ENCODE peak calls at places on chromosomes 11 and 22, in five cellular contexts. C is AG09309, A is Calu3, Z is bronchial epithelial cell, M is glutamatergic neuron. Q is an unnamed sample.

GRCh38 chr11:61785837-61786402 is 6.5 kb downstream of the TMEM258 start:
- DNase-seq in C (no peak), A (no peak), Z (no peak), M (no peak), Q (no peak)

GRCh38 chr11:606245-606644 is 9.5 kb downstream of the IRF7 start:
- DNase-seq in C (no peak), A (no peak), Z (peak; percentile 58), M (no peak), Q (no peak)

GRCh38 chr22:26734339-26735018 is 77.1 kb downstream of the MIAT start:
- DNase-seq in C (no peak), A (no peak), Z (no peak), M (no peak), Q (no peak)

GRCh38 chr11:65279713-65280459 is 18.1 kb downstream of the POLA2 start:
- DNase-seq in C (peak; percentile 86), A (peak; percentile 77), Z (peak; percentile 95), M (no peak), Q (no peak)

GRCh38 chr11:46438211-46438610 is 46.6 kb upstream of the CHRM4 start:
- DNase-seq in C (no peak), A (no peak), Z (no peak), M (peak; percentile 65), Q (no peak)

GRCh38 chr11:33699515-33700424 is 856 bp downstream of the C11orf91 start:
- DNase-seq in C (no peak), A (no peak), Z (no peak), M (no peak), Q (no peak)

GRCh38 chr11:33664829-33665228 is 35.8 kb downstream of the C11orf91 start:
- DNase-seq in C (no peak), A (no peak), Z (no peak), M (no peak), Q (no peak)

GRCh38 chr22:38649841-38650522 is 6.2 kb downstream of the FAM227A start:
- DNase-seq in C (no peak), A (peak; percentile 41), Z (peak; percentile 18), M (no peak), Q (no peak)

GRCh38 chr11:67494371-67495233 is 10.6 kb downstream of the PITPNM1 start:
- DNase-seq in C (no peak), A (no peak), Z (no peak), M (no peak), Q (no peak)

GRCh38 chr11:34266090-34266912 is 91.5 kb downstream of the ABTB2 start:
- DNase-seq in C (peak; percentile 82), A (peak; percentile 53), Z (no peak), M (no peak), Q (no peak)

GRCh38 chr11:131867457-131868257 is 497.2 kb downstream of the NTM start:
- DNase-seq in C (peak; percentile 68), A (peak; percentile 1), Z (peak; percentile 67), M (peak; percentile 83), Q (peak; percentile 85)

GRCh38 chr11:93796424-93796823 is 12.3 kb downstream of the MED17 start:
- DNase-seq in C (no peak), A (no peak), Z (no peak), M (no peak), Q (no peak)

GRCh38 chr11:48078661-48079060 is 98.3 kb downstream of the PTPRJ start:
- DNase-seq in C (no peak), A (no peak), Z (no peak), M (no peak), Q (no peak)

GRCh38 chr11:69772646-69773045 is 2.5 kb downstream of the FGF4 start:
- DNase-seq in C (no peak), A (no peak), Z (no peak), M (no peak), Q (no peak)

GRCh38 chr11:129412501-129412900 is 36.9 kb downstream of the BARX2 start:
- DNase-seq in C (no peak), A (peak; percentile 75), Z (no peak), M (no peak), Q (no peak)

GRCh38 chr11:118690553-118691304 is 11.3 kb upstream of the TREH start:
- DNase-seq in C (no peak), A (no peak), Z (no peak), M (no peak), Q (no peak)

GRCh38 chr11:2737876-2738275 is 38.1 kb upstream of the KCNQ1OT1 start:
- DNase-seq in C (no peak), A (peak; percentile 17), Z (no peak), M (no peak), Q (no peak)

GRCh38 chr11:10497371-10498021 is 42.4 kb downstream of the AMPD3 start:
- DNase-seq in C (no peak), A (no peak), Z (no peak), M (no peak), Q (peak; percentile 64)

GRCh38 chr11:7871056-7871455 is 60.0 kb downstream of the OR10A6 start:
- DNase-seq in C (no peak), A (no peak), Z (peak; percentile 96), M (no peak), Q (no peak)

GRCh38 chr11:62449451-62449851 is 30.6 kb downstream of the SCGB1A1 start:
- DNase-seq in C (no peak), A (peak; percentile 48), Z (peak; percentile 10), M (no peak), Q (no peak)

GRCh38 chr11:112267188-112267591 is 6.5 kb upstream of the PLET1 start:
- DNase-seq in C (no peak), A (no peak), Z (no peak), M (no peak), Q (no peak)

GRCh38 chr11:119338318-119338890 is 2.3 kb downstream of the C1QTNF5 start:
- DNase-seq in C (no peak), A (peak; percentile 74), Z (no peak), M (peak; percentile 83), Q (peak; percentile 85)

GRCh38 chr11:46597609-46598219 is 3.9 kb upstream of the AMBRA1 start:
- DNase-seq in C (no peak), A (no peak), Z (peak; percentile 64), M (no peak), Q (no peak)

GRCh38 chr11:29333993-29334780 is 682.6 kb downstream of the KCNA4 start:
- DNase-seq in C (no peak), A (peak; percentile 10), Z (peak; percentile 58), M (no peak), Q (no peak)

GRCh38 chr11:132402056-132402684 is 1031.8 kb downstream of the NTM start:
- DNase-seq in C (peak; percentile 2), A (no peak), Z (peak; percentile 1), M (peak; percentile 45), Q (no peak)

DNA sequence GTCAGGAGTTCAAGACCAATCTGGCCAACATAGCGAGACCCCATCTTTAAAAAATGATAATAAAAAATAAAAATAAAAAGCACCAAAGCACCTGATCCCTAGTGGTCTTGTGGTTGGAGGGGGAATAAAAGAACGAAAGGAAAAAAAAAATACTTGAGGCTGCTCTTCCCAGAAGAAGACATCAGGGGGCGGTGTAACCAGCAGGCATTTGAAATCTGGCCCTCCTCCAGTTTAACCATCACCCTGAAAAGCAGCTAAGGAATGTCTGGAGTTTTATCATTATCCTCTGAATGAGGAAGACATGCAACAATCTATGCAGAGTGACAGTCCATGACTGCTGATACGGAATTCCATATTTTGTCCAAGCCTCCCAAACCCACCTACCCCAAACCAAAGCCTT is 5.6 kb upstream of the KCTD17 start:
- DNase-seq in C (no peak), A (no peak), Z (peak; percentile 18), M (no peak), Q (no peak)
- TF ChIP-seq CTCF in C (peak; percentile 74), A (no peak), Z (peak; percentile 53), M (peak; percentile 68), Q (peak; percentile 71)

GRCh38 chr11:43557553-43558031 is 122.9 kb upstream of the HSD17B12 start:
- DNase-seq in C (no peak), A (no peak), Z (no peak), M (no peak), Q (no peak)
- TF ChIP-seq CTCF in C (peak; percentile 32), A (no peak), Z (no peak), M (no peak), Q (peak; percentile 64)

DNA sequence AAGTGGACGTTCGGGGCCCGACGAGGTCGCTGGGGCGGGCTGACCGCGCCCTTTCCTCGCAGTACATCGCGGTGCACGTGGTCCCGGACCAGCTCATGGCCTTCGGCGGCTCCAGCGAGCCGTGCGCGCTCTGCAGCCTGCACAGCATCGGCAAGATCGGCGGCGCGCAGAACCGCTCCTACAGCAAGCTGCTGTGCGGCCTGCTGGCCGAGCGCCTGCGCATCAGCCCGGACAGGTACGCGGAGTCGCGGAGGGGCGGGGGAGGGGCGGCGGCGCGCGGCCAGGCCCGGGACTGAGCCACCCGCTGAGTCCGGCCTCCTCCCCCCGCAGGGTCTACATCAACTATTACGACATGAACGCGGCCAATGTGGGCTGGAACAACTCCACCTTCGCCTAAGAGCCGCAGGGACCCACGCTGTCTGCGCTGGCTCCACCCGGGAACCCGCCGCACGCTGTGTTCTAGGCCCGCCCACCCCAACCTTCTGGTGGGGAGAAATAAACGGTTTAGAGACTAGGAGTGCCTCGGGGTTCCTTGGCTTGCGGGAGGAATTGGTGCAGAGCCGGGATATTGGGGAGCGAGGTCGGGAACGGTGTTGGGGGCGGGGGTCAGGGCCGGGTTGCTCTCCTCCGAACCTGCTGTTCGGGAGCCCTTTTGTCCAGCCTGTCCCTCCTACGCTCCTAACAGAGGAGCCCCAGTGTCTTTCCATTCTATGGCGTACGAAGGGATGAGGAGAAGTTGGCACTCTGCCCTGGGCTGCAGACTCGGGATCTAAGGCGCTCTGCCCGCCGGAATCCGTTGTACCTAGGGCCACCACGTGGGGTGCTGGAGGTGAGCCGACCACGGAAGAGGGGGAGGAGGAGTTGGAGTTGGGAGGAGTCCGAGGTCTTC is 771 bp downstream of the MIF start:
- DNase-seq in C (no peak), A (peak; percentile 89), Z (peak; percentile 67), M (peak; percentile 80), Q (peak; percentile 86)
- TF ChIP-seq CTCF in C (peak; percentile 17), A (peak; percentile 57), Z (peak; percentile 61), M (peak; percentile 64), Q (peak; percentile 67)

GRCh38 chr11:117585631-117586030 is 211.4 kb downstream of the DSCAML1 start:
- DNase-seq in C (no peak), A (no peak), Z (no peak), M (no peak), Q (no peak)

GRCh38 chr11:117583063-117583801 is 213.8 kb downstream of the DSCAML1 start:
- DNase-seq in C (no peak), A (no peak), Z (no peak), M (peak; percentile 86), Q (no peak)

GRCh38 chr11:117586392-117586791 is 210.6 kb downstream of the DSCAML1 start:
- DNase-seq in C (no peak), A (no peak), Z (no peak), M (no peak), Q (no peak)

GRCh38 chr11:117582491-117582890 is 214.5 kb downstream of the DSCAML1 start:
- DNase-seq in C (no peak), A (no peak), Z (no peak), M (no peak), Q (no peak)

DNA sequence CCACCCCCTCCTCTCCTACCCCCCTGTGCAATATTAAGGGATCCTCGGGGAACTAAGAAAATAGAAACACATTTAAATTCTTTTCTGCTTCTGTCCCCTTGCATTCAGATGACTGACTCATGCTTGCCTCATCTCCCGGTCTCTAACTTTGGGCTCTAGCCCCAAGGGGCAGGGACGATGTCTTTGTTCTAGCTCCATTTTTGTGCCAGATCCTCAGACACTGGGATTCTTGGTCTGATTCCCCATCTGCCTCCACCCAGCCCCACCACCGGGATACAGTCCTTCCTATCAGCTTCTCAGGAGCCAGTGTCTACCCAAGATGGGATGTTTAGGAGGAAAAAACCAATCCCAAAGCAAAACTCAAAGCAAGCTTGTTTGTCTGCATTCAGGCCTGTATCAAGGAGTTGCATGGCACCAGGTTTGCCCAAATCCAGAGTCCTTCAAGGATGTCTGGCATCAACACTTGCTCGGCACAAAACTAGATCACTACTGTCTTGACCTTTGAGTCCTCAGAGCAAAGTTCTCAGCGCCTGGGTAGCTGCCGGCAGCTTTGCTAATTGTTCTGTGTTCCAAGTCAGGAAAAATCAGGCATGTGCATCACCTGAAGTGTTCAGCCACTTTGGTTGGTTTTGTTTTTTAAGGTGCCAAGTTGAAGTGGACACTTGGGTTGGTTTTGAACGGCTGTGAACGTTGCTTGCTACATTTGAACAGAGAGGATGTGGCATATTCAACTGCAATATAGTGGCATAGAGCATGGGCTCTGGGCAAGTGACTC is 212.8 kb downstream of the DSCAML1 start:
- DNase-seq in C (no peak), A (no peak), Z (no peak), M (no peak), Q (no peak)
- TF ChIP-seq CTCF in C (no peak), A (no peak), Z (no peak), M (peak; percentile 14), Q (no peak)

Q was measured in type B pancreatic cell.